ENCODE peak calls at places on chromosomes 16 and 17, in eight cellular contexts. A is ovary, P is stomach, Q is suprapubic skin, Y is SK-N-SH, V is K562, C is sigmoid colon, W is H1. L is an unnamed sample.

GRCh38 chr16:4918790-4919210 is 18.1 kb downstream of the PPL start:
- DNase-seq in A (no peak), C (no peak), Q (no peak), P (peak; percentile 67), Y (no peak), W (no peak), V (no peak), L (no peak)

GRCh38 chr17:42243493-42243982 is 32.7 kb downstream of the STAT5B start:
- DNase-seq in W (no peak), Q (no peak), P (no peak), C (peak; percentile 10), Y (no peak), A (no peak), V (no peak), L (no peak)

GRCh38 chr17:32541640-32542039 is 54.8 kb downstream of the CDK5R1 start:
- DNase-seq in Y (no peak), V (no peak), W (no peak), Q (no peak), P (no peak), A (no peak), C (no peak), L (no peak)

GRCh38 chr17:14301761-14302401 is 1.0 kb downstream of the HS3ST3B1 start:
- DNase-seq in V (peak; percentile 37), A (peak; percentile 45), W (peak; percentile 63), Y (no peak), P (peak; percentile 48), Q (peak; percentile 78), C (no peak), L (no peak)

GRCh38 chr17:70969540-70970034 is 800.3 kb downstream of the KCNJ2 start:
- DNase-seq in Y (no peak), V (no peak), C (no peak), A (no peak), Q (no peak), W (no peak), P (no peak), L (no peak)

GRCh38 chr17:56536766-56537165 is 56.7 kb upstream of the NOG start:
- DNase-seq in W (no peak), Y (no peak), Q (no peak), P (no peak), A (no peak), C (no peak), V (no peak), L (no peak)

GRCh38 chr16:79902351-79902750 is 301.8 kb upstream of the MAF start:
- DNase-seq in Y (no peak), C (no peak), W (no peak), V (no peak), Q (no peak), P (no peak), A (no peak), L (no peak)

GRCh38 chr17:52079496-52079895 is 79.0 kb downstream of the CA10 start:
- DNase-seq in A (no peak), P (no peak), V (no peak), Y (no peak), Q (no peak), W (no peak), C (no peak), L (no peak)

GRCh38 chr17:2435852-2436251 is 35.0 kb upstream of the MNT start:
- DNase-seq in A (no peak), V (no peak), C (no peak), Q (no peak), Y (no peak), W (peak; percentile 51), P (no peak), L (no peak)

GRCh38 chr17:74132354-74132753 is 71.1 kb upstream of the RPL38 start:
- DNase-seq in V (no peak), C (no peak), A (no peak), W (no peak), Q (no peak), P (no peak), Y (no peak), L (no peak)

GRCh38 chr16:57341441-57342303 is 16.9 kb upstream of the CCL22 start:
- DNase-seq in A (no peak), C (no peak), V (no peak), W (no peak), P (peak; percentile 77), Q (no peak), Y (peak; percentile 57), L (no peak)

GRCh38 chr17:185445-186138 is 4.1 kb upstream of the DOC2B start:
- DNase-seq in P (no peak), A (no peak), V (no peak), Q (no peak), Y (no peak), W (no peak), C (no peak), L (no peak)

GRCh38 chr17:31310260-31310659 is 3.6 kb downstream of the EVI2B start:
- DNase-seq in W (no peak), P (no peak), V (no peak), Q (no peak), C (no peak), Y (no peak), A (no peak), L (no peak)

GRCh38 chr16:64615647-64616280 is 506.1 kb downstream of the CDH11 start:
- DNase-seq in P (no peak), C (no peak), Y (no peak), A (no peak), V (no peak), Q (no peak), W (peak; percentile 63), L (no peak)

GRCh38 chr17:10549108-10549842 is at the start of gene MYH2:
- DNase-seq in Q (no peak), Y (no peak), W (no peak), C (no peak), P (no peak), V (no peak), A (no peak), L (no peak)

GRCh38 chr17:80859004-80859941 is 132.4 kb upstream of the CHMP6 start:
- DNase-seq in P (peak; percentile 75), C (peak; percentile 94), V (no peak), Y (peak; percentile 88), Q (no peak), A (peak; percentile 79), W (no peak), L (peak; percentile 58)

GRCh38 chr16:58515871-58516767 is 802 bp downstream of the SETD6 start:
- DNase-seq in V (peak; percentile 49), Q (no peak), P (peak; percentile 70), A (no peak), W (peak; percentile 71), C (peak; percentile 63), Y (no peak), L (no peak)

GRCh38 chr17:56897646-56898424 is 16.0 kb downstream of the TRIM25 start:
- DNase-seq in P (no peak), V (no peak), C (no peak), A (no peak), Q (no peak), Y (no peak), W (no peak), L (no peak)

GRCh38 chr16:31083556-31083955 is 5.2 kb downstream of the PRSS53 start:
- DNase-seq in W (no peak), C (no peak), Y (no peak), A (no peak), P (no peak), V (no peak), Q (no peak), L (no peak)

GRCh38 chr16:56947604-56947995 is 14.2 kb upstream of the CETP start:
- DNase-seq in Y (no peak), P (no peak), Q (no peak), V (no peak), C (no peak), W (no peak), A (no peak), L (no peak)

GRCh38 chr16:89828870-89829629 is 775 bp downstream of the SPIRE2 start:
- DNase-seq in A (no peak), Y (no peak), C (no peak), P (no peak), Q (no peak), W (no peak), V (peak; percentile 42), L (no peak)

GRCh38 chr17:45123930-45124796 is 8.2 kb downstream of the PLCD3 start:
- DNase-seq in Y (peak; percentile 80), V (peak; percentile 89), A (peak; percentile 81), C (peak; percentile 84), Q (peak; percentile 88), P (peak; percentile 65), W (no peak), L (no peak)

GRCh38 chr16:83011101-83011720 is 384.4 kb downstream of the CDH13 start:
- DNase-seq in Y (no peak), Q (no peak), P (no peak), W (no peak), V (no peak), C (no peak), A (no peak), L (no peak)
- H3K9me3 ChIP-seq in Y (no peaks in the 10 kb centered on the region), Q (no peaks in the 10 kb centered on the region), P (no peaks in the 10 kb centered on the region), W (no peaks in the 10 kb centered on the region), V (no peaks in the 10 kb centered on the region), C (no peaks in the 10 kb centered on the region), A (no peaks in the 10 kb centered on the region), L (no peaks in the 10 kb centered on the region)

GRCh38 chr17:38333635-38334295 is 10.0 kb downstream of the GPR179 start:
- DNase-seq in A (no peak), Q (peak; percentile 38), W (peak; percentile 100), Y (peak; percentile 78), V (peak; percentile 74), P (peak; percentile 29), C (no peak), L (no peak)
- TF ChIP-seq EP300 in A (no peak), Q (no peak), W (no peak), Y (no peak), V (no peak), P (no peak), C (no peak), L (no peak)

DNA sequence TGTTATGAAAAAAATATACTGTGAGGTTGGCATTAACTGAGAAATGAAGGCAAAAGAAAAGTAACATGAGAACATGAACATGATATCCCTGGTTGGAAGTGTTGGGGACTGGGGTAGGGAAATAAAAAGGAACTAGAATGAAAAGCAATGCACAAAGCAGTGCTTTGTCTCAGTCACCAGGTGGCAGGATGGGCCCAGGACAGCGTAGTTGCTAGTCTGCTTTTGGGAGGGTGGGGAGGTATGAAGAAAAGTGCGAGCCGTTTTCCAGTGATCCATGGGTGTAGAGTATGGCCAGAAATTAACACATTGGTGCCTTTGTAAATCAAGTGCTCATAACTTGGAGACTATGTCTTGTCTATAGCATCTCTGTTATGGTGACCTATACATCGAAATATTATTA is 662.5 kb upstream of the SALL1 start:
- DNase-seq in W (peak; percentile 57), Y (no peak), A (no peak), Q (no peak), V (peak; percentile 0), C (no peak), P (no peak), L (no peak)
- H3K27me3 ChIP-seq in W (no peaks in the 10 kb centered on the region), Y (no peaks in the 10 kb centered on the region), A (no peaks in the 10 kb centered on the region), Q (no peaks in the 10 kb centered on the region), V (no peaks in the 10 kb centered on the region), C (no peaks in the 10 kb centered on the region), P (no peaks in the 10 kb centered on the region), L (no peaks in the 10 kb centered on the region)

DNA sequence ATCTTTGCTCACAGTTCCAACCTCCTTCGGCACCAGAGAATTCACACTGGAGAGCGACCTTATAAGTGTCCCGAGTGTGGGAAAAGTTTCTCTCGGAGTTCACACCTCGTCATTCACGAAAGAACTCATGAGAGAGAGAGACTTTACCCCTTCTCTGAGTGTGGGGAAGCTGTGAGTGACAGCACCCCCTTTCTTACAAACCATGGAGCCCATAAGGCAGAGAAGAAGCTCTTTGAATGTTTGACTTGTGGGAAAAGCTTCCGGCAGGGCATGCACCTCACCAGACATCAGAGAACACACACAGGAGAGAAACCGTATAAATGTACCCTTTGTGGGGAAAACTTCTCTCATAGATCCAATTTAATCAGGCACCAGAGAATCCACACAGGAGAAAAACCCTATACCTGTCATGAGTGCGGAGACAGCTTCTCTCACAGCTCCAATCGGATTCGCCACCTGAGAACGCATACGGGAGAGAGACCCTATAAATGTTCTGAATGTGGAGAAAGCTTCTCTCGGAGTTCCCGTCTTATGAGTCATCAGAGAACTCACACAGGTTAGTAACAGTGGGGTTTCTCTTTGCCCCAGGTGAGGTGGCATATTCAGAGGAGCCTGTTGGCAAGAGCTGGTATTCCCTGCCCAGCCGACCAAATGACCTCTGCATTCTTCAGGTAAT is 6.8 kb downstream of the ZNF263 start:
- DNase-seq in A (no peak), V (no peak), Q (no peak), P (no peak), C (no peak), Y (no peak), W (no peak), L (no peak)
- H3K9me3 ChIP-seq in A (peaks cover 48% of the 10 kb centered on the region), V (peaks cover 44% of the 10 kb centered on the region), Q (peaks cover 59% of the 10 kb centered on the region), P (peaks cover 100% of the 10 kb centered on the region), C (peaks cover 53% of the 10 kb centered on the region), Y (peaks cover 18% of the 10 kb centered on the region), W (peaks cover 67% of the 10 kb centered on the region), L (peaks cover 15% of the 10 kb centered on the region)

L was measured in tibial nerve.